ENCODE peak calls at places on chromosomes 6 and 20, in six cellular contexts. K is upper lobe of left lung, J is astrocyte, S is bronchial epithelial cell, C is heart left ventricle, E is prostate gland. O is an unnamed sample.
A peak's percentile ranks its signal among the peaks of the same experiment; 100 is the strongest.

GRCh38 chr20:25508083-25508770 is 77.1 kb downstream of the NINL start:
- DNase-seq in C (no peak), J (peak; percentile 79), E (no peak), K (peak; percentile 45), S (peak; percentile 18), O (no peak)

GRCh38 chr6:165744515-165745228 is 81.6 kb upstream of the PDE10A start:
- DNase-seq in C (no peak), J (no peak), E (no peak), S (no peak), K (no peak), O (no peak)

GRCh38 chr20:40993794-40994540 is 34.7 kb upstream of the TOP1 start:
- DNase-seq in J (no peak), S (no peak), K (no peak), C (no peak), E (no peak), O (no peak)

GRCh38 chr6:146543940-146544661 is 468 bp downstream of the RAB32 start:
- DNase-seq in K (no peak), C (peak; percentile 32), J (peak; percentile 52), E (peak; percentile 11), S (peak; percentile 31), O (peak; percentile 7)

GRCh38 chr20:19966840-19967239 is 50.3 kb upstream of the NAA20 start:
- DNase-seq in K (no peak), J (no peak), C (no peak), S (no peak), E (peak; percentile 33), O (no peak)

GRCh38 chr6:120826253-120826652 is 508.0 kb downstream of the TBC1D32 start:
- DNase-seq in J (no peak), E (peak; percentile 20), S (peak; percentile 44), K (no peak), C (no peak), O (peak; percentile 24)

GRCh38 chr6:133591330-133591729 is 297.6 kb upstream of the TCF21 start:
- DNase-seq in K (no peak), E (no peak), J (no peak), S (peak; percentile 66), C (no peak), O (no peak)

GRCh38 chr6:132712366-132712765 is 1.5 kb downstream of the VNN1 start:
- DNase-seq in E (no peak), K (no peak), C (no peak), J (peak; percentile 26), S (peak; percentile 91), O (no peak)

GRCh38 chr6:132730560-132730959 is 16.7 kb upstream of the VNN1 start:
- DNase-seq in J (peak; percentile 43), E (no peak), C (no peak), S (peak; percentile 96), K (no peak), O (no peak)

GRCh38 chr20:49691818-49692568 is 21.7 kb downstream of the B4GALT5 start:
- DNase-seq in S (no peak), K (no peak), J (no peak), E (no peak), C (no peak), O (no peak)
- TF ChIP-seq CTCF in S (no peak), K (no peak), J (no peak), E (no peak), C (no peak), O (no peak)

DNA sequence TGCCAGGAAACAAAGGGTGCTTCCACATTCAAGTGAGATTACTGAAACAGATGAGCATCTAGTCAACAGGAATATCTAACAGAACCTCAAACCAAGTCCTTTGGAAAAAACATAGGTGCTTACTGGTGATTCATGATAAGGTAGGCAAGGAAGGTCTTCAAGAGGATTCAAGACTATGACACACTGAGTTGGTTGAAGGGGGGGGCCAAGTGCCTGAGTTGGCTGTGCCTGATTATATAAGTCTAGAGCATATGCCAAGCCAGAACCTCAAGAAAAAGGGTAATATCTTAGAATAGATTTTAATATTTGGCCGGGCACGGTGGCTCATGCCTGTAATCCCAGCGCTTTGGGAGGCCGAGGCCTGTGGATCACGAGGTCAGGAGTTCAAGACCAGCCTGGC is 63.7 kb downstream of the LYRM4 start:
- DNase-seq in J (no peak), C (no peak), S (no peak), E (no peak), K (no peak), O (no peak)
- TF ChIP-seq CTCF in J (no peak), C (no peak), S (no peak), E (no peak), K (no peak), O (no peak)

DNA sequence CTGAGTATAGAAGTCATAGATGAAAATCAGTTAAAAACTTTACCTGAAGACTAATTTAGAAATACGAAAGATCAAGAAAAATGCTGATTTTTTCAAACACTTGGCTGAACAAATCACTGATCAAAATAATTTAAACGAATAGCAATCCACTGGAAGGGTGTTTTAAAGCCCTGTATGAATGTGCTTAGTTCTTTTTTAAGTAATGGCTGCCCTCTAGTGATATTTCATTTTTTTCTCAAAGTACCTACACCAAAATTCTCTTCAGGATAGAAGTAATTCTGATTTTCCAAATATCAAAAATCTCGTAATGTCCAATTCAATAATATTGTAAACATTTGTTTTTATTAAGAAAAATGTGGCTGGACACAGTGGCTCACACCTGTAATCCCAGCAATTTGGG is 32.5 kb downstream of the AKAP7 start:
- DNase-seq in K (no peak), S (no peak), E (no peak), C (no peak), J (no peak), O (no peak)
- TF ChIP-seq CTCF in K (no peak), S (no peak), E (no peak), C (peak; percentile 26), J (peak; percentile 6), O (no peak)

GRCh38 chr20:50400705-50401045 is 109.5 kb upstream of the PTPN1 start:
- DNase-seq in S (no peak), K (no peak), C (no peak), J (no peak), E (no peak), O (no peak)
- TF ChIP-seq CTCF in S (no peak), K (no peak), C (no peak), J (no peak), E (no peak), O (no peak)

GRCh38 chr6:22133352-22133751 is 163.5 kb downstream of the PRL start:
- DNase-seq in K (no peak), E (peak; percentile 33), S (no peak), J (peak; percentile 29), C (no peak), O (no peak)
- TF ChIP-seq CTCF in K (no peak), E (no peak), S (no peak), J (no peak), C (no peak), O (no peak)

DNA sequence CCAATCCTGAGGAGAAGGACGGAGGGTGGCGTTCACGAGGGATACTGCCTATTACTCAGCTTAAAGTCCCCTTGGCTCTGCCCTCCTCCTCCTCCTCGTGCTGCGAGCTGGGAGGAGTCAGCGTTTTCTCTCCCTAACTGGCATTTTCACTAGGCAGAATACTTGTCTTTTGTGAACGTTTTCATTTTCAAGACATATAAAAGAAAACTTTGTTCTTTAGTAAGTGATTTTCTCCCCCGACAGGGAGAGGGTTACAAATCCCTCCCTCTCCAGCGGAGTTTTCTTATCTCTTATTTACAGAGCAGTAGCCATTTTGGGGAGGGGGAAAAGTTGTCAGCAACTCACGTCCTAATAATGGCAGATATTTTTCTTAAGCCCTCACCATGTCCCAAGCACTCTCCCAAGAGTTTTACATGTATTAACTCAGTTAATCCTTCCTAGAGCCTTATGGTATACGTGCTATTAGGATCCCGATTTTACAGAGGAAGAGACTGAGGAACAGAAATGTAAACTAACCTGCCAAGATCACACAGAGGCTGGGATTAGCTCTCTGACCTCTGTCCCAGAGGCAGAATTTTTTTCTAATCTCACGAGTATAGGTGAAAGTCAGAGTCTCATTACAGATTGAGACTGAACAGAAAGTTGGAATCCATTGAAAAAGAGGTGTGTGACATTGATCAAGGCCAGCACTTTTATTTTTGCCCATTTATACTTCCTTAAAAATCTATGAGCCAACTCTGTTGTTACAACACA is 30.0 kb upstream of the ZNF217 start:
- DNase-seq in K (no peak), E (peak; percentile 69), C (peak; percentile 74), S (peak; percentile 68), J (peak; percentile 63), O (peak; percentile 63)
- TF ChIP-seq CTCF in K (no peak), E (no peak), C (no peak), S (no peak), J (no peak), O (no peak)

GRCh38 chr6:48136856-48137255 is 25.9 kb upstream of the PTCHD4 start:
- DNase-seq in J (peak; percentile 60), C (no peak), S (no peak), E (no peak), K (no peak), O (no peak)

GRCh38 chr6:48147101-48147500 is 36.1 kb upstream of the PTCHD4 start:
- DNase-seq in K (no peak), C (no peak), S (no peak), J (no peak), E (no peak), O (no peak)

GRCh38 chr6:48140221-48140620 is 29.2 kb upstream of the PTCHD4 start:
- DNase-seq in C (no peak), S (peak; percentile 71), E (no peak), K (no peak), J (no peak), O (no peak)

GRCh38 chr6:48144024-48144423 is 33.0 kb upstream of the PTCHD4 start:
- DNase-seq in K (no peak), E (no peak), J (peak; percentile 56), C (no peak), S (no peak), O (no peak)

DNA sequence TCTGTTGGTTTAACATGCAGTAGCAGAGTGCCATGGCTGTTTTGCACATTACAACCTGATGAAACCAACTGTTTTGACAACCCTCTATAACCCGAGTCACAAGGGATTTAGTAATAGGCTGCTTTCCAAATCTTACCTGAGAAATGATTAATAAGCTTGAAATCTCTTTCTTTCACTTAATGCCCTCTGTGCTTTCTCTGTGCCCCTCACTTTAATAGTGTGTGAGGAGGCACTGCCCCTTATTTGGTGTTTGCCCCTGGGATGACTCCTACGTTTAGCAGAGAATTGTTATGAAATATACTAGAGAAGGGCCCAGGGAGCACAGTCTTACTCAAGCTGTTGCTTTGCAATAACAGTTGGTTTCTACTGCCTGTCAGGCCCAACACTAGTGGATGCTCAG is 31.0 kb upstream of the PTCHD4 start:
- DNase-seq in S (peak; percentile 73), K (no peak), C (no peak), E (no peak), J (no peak), O (no peak)
- TF ChIP-seq CTCF in S (no peak), K (no peak), C (no peak), E (no peak), J (no peak), O (no peak)

GRCh38 chr6:44157152-44157521 is 1.5 kb upstream of the CAPN11 start:
- DNase-seq in E (no peak), C (no peak), J (no peak), K (no peak), S (no peak), O (no peak)
- TF ChIP-seq CTCF in E (no peak), C (no peak), J (no peak), K (no peak), S (no peak), O (no peak)

O was measured in activated CD8-positive, alpha-beta T cell treated with anti-CD3 and anti-CD28 coated beads for 36 hours.